ENCODE peak calls at places on chromosome 20, in four cellular contexts. X, K, Z and U are unnamed samples. For H3K4me1 and H3K9me3, the result is how much of the 10 kb centered on the place peaks cover.

GRCh38 chr20:35947489-35947888 is 6.8 kb downstream of the SCAND1 start:
- DNase-seq in Z (no peak), X (no peak), K (no peak), U (no peak)

GRCh38 chr20:35627121-35627520 is 11.5 kb downstream of the SPAG4 start:
- DNase-seq in K (no peak), Z (no peak), X (no peak), U (no peak)

GRCh38 chr20:39547546-39548410 is 585.6 kb downstream of the DHX35 start:
- DNase-seq in X (no peak), Z (no peak), K (no peak), U (no peak)

GRCh38 chr20:37356961-37357371 is 11.0 kb downstream of the SRC start:
- DNase-seq in K (no peak), Z (no peak), X (no peak), U (no peak)

GRCh38 chr20:58268421-58268821 is 40.0 kb upstream of the ANKRD60 start:
- DNase-seq in Z (no peak), X (no peak), K (no peak), U (no peak)

GRCh38 chr20:10487354-10488115 is 52.4 kb downstream of the SLX4IP start:
- DNase-seq in X (no peak), K (no peak), Z (no peak), U (no peak)

GRCh38 chr20:48897298-48898044 is 24.0 kb upstream of the ARFGEF2 start:
- DNase-seq in K (no peak), Z (no peak), X (no peak), U (no peak)

GRCh38 chr20:25197173-25197869 is 1.8 kb downstream of the ENTPD6 start:
- DNase-seq in Z (no peak), X (no peak), K (no peak), U (peak)

DNA sequence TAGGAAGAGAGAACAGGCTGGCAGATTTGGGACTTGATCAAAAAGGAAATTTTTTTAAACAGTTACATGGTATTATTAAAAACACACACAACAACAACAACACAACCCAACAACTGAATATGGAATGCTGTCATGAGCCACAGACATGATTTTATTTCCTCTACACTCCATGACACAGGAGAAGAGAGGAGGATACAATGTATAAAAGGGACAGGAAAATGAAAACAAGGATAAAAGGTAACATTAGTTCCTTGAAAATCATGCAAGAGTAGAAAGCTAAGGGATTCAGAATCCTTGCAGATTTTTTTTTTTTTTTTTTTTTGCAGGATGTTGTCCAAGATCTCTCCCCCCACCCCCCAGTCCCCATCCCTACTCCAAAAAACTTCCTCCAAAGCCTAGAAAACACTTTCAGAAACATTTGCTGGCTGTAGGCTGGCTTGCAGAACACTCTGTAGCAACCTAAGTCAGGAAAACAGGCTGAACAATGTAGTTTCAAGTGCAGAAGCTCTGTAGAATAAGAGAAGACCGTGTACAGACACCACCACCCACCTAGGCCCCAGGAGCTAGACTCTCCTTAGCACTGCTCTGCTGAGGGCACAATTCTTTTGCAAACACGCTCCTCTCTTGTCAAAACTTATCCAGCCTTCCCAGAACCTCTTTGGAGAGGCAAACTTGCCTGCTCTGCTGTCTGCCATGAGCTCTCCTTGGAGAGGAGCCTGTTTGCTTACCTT is 845 bp downstream of the ZMYND8 start:
- DNase-seq in Z (no peak), X (no peak), K (no peak), U (no peak)
- H3K4me1 ChIP-seq in Z (under half), X (half or more), K (half or more), U (half or more)

DNA sequence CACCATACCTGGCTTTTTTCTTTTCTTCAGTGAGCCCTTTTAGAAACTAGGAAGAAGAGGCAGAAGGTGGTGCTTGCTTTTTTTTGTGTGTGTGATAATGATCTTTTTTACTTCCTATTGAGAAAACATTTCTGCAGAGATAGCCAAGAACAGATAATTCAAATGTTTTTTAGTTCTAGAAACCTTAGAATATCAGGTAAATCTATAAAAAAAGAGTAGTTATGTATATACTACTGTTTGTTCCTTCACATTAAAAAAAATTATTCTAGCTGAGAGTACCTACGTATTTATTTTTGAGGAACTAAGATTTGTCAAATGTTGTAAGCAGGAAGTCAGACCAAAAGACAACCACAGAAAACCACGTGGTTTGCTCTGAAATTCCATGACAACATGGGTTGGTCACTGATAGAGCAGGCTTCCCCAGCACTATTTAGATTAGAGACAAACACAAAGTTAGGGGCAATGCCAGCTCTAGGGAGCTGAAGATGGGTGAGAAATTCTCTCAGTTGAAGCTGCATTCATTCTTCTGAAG is 12.8 kb downstream of the STK4 start:
- DNase-seq in Z (no peak), K (no peak), X (no peak), U (no peak)
- H3K4me3 ChIP-seq in Z (no peak), K (no peak), X (no peak), U (no peak)

GRCh38 chr20:41598719-41599118 is 19.5 kb downstream of the CHD6 start:
- DNase-seq in K (no peak), Z (no peak), X (no peak), U (no peak)
- H3K9me3 ChIP-seq in K (under half), Z (under half), X (under half), U (under half)

DNA sequence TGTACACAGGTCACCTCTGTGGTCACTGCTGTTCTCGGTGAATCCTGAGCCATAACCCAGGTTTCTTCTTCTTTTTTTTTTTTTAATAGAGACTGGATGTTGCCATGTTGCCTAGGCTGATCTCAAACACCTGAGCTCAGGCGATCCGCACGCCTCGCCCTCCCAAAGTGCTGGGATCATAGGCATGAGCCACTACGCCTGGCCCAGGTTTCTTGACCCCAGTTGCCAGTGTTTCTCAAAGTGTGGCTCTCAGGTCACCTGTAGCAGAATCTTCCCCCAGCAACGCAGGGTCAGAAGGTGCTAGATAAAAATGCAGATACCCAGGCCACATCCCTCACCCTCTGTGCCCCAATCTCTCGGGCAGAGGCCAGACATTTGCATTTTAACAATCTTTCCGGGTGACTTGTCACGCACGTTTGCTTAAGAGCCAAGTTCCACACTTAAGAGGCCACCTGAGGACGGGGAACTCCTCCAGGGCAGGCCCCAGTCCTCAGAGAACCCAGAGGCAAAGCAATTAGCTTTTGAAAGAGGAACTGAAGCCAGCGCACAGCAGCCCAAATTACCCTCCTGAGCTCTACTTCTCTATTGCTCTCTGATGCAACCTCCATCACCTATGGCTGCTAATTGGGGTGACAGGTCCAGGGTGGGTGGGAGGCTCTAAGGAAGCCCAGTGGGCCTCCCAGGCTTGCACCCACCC is 81.8 kb downstream of the NFATC2 start:
- DNase-seq in X (no peak), Z (no peak), K (no peak), U (no peak)
- H3K4me1 ChIP-seq in X (under half), Z (under half), K (under half), U (under half)

DNA sequence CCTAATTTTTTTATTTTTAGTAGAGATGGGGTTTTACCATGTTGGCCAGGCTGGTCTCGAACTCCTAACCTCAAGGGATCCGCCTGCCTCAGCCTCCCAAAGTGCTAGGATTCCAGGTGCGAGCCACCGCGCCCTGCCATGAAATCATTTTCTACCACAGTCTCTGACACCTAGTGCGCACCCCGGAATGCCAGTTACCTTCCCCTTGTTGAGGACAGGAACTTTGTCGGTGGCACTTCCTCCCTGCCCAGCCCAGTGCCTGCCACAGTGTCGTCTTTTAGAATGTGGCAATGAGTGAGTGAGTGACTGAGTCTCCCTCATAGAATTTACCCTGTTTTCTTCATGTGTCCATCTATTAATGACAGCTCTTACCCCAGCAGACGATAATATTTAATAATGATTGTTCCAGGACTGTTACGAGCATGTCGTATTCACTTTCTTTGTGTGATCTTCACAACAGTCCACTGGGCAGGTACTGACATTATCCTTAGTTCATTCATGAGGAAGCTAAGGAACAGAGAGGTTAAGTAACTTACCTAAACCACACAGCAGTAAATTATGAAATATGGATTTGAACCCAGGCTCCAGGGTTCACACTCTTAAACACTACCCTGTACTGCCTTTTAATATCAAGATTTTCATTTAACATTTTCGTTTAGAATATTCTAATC is 1.8 kb downstream of the OSBPL2 start:
- DNase-seq in K (peak), Z (no peak), X (no peak), U (no peak)
- H3K4me3 ChIP-seq in K (peak), Z (no peak), X (peak), U (no peak)

GRCh38 chr20:56175884-56176283 is 72.6 kb upstream of the MC3R start:
- DNase-seq in X (no peak), Z (no peak), K (no peak), U (no peak)

GRCh38 chr20:56178219-56178618 is 70.3 kb upstream of the MC3R start:
- DNase-seq in X (no peak), Z (no peak), K (no peak), U (no peak)

GRCh38 chr20:56171087-56172012 is 77.2 kb upstream of the MC3R start:
- DNase-seq in Z (no peak), X (no peak), K (no peak), U (peak)

GRCh38 chr20:56179051-56179450 is 69.5 kb upstream of the MC3R start:
- DNase-seq in X (no peak), Z (no peak), K (no peak), U (no peak)

GRCh38 chr20:56174416-56174815 is 74.1 kb upstream of the MC3R start:
- DNase-seq in X (no peak), Z (no peak), K (no peak), U (no peak)
- H3K9me3 ChIP-seq in X (under half), Z (under half), K (under half), U (under half)

GRCh38 chr20:45008521-45009049 is 42.3 kb downstream of the STK4 start:
- DNase-seq in Z (no peak), K (no peak), X (no peak), U (no peak)
- H3K4me1 ChIP-seq in Z (under half), K (under half), X (under half), U (under half)

DNA sequence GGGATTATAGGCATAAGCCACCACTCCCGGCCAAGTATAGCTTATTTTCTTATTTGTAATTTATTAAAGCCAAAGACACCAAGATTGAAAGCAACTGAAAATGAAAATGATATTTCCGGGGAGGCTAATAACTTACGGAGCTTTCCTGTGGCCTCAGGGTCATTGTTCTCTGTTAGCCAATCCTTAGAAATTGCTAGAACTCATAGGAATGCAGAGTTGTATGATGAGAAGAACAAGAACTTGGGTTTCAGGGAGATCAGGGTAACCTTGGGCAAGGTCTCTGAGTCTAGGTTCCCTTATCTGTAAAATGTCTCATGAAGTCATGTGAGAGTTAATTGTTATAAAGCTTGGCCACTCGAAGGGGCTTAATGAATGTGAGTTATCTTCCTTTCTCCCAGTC is 20.1 kb upstream of the SERINC3 start:
- DNase-seq in K (no peak), X (no peak), Z (no peak), U (no peak)
- H3K4me3 ChIP-seq in K (no peak), X (no peak), Z (no peak), U (no peak)

GRCh38 chr20:4247261-4247660 is 231.9 kb upstream of the RNF24 start:
- DNase-seq in X (no peak), K (no peak), Z (no peak), U (no peak)
- H3K9me3 ChIP-seq in X (under half), K (under half), Z (under half), U (under half)

DNA sequence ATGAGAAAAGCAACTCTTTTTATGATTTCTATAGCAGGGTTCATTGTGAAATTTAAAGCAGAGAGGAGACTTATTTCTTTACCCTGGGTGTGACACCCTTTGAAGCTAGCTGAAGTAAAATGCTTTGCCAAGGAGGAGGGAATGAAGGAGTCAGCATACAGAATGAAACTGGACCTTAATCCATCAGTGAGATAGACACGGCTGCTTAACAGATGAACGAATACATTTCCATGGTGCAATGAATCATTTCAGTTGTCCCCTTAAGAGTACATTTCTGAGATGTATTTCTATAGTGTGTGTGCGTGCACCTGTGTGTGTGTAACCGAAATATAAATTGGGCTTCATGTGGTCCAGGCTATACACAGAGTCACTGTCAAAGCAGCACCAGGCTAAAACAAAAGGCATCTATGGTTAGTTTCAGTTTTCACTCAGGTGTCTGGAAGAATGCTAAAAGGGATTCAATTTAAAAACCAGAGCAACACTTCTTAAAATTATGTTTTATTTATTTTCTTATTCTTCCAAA is 73.9 kb upstream of the CD93 start:
- DNase-seq in K (no peak), X (no peak), Z (no peak), U (no peak)
- H3K4me1 ChIP-seq in K (half or more), X (half or more), Z (under half), U (under half)